ENCODE peak calls at places on chromosomes 16 and 17, in six cellular contexts. U, H, Y, E, Q and O are unnamed samples.

GRCh38 chr16:53091508-53092211 is 36.9 kb downstream of the CHD9 start:
- DNase-seq in H (peak), Q (no peak), U (peak), E (no peak), Y (no peak), O (no peak)

GRCh38 chr17:58660621-58661020 is 31.2 kb downstream of the TEX14 start:
- DNase-seq in Y (no peak), E (no peak), Q (no peak), H (no peak), U (no peak), O (no peak)

GRCh38 chr16:89909777-89910716 is 8.6 kb upstream of the MC1R start:
- DNase-seq in Y (peak), H (no peak), E (peak), Q (peak), U (peak), O (no peak)

GRCh38 chr17:16962804-16963203 is 9.1 kb downstream of the TNFRSF13B start:
- DNase-seq in Q (no peak), H (no peak), Y (no peak), U (no peak), E (no peak), O (peak)

GRCh38 chr16:6031567-6031966 is 934.0 kb upstream of the EEF2KMT start:
- DNase-seq in H (no peak), Q (no peak), E (no peak), U (no peak), Y (no peak), O (no peak)

GRCh38 chr16:48318630-48319029 is 66.6 kb downstream of the SIAH1 start:
- DNase-seq in H (no peak), Y (no peak), Q (no peak), E (no peak), U (no peak), O (no peak)

GRCh38 chr17:40727447-40728231 is 24.1 kb upstream of the KRT24 start:
- DNase-seq in U (no peak), H (no peak), Q (no peak), E (no peak), Y (no peak), O (no peak)

GRCh38 chr16:83968483-83968865 is 430 bp downstream of the NECAB2 start:
- DNase-seq in E (no peak), Q (no peak), U (no peak), Y (no peak), H (no peak), O (no peak)

GRCh38 chr17:43564080-43564594 is 18.0 kb upstream of the ETV4 start:
- DNase-seq in Q (no peak), U (no peak), E (no peak), H (no peak), Y (no peak), O (no peak)

GRCh38 chr17:42422958-42423712 is at the start of gene CAVIN1:
- DNase-seq in Q (peak), E (peak), H (no peak), U (peak), Y (no peak), O (peak)

GRCh38 chr17:586920-587319 is 127.7 kb downstream of the VPS53 start:
- DNase-seq in Q (no peak), U (no peak), Y (no peak), H (no peak), E (no peak), O (no peak)

GRCh38 chr17:18158022-18158600 is 25.5 kb upstream of the ALKBH5 start:
- DNase-seq in U (peak), Y (peak), E (peak), H (peak), Q (peak), O (peak)

GRCh38 chr17:3529817-3530741 is 27.5 kb downstream of the TRPV3 start:
- DNase-seq in H (no peak), Y (no peak), E (no peak), U (peak), Q (no peak), O (no peak)

GRCh38 chr17:27540300-27541105 is 84.3 kb downstream of the KSR1 start:
- DNase-seq in Y (no peak), H (no peak), E (no peak), U (peak), Q (no peak), O (no peak)

GRCh38 chr17:72111374-72111773 is 9.4 kb upstream of the SOX9 start:
- DNase-seq in Y (no peak), U (no peak), E (no peak), H (no peak), Q (no peak), O (no peak)

GRCh38 chr17:71600137-71600789 is 520.6 kb upstream of the SOX9 start:
- DNase-seq in Q (no peak), U (no peak), E (no peak), H (no peak), Y (no peak), O (no peak)